ENCODE peak calls at places on chromosomes 11 and 22, in six cellular contexts. N is tibial artery; T is activated CD4-positive, alpha-beta T cell treated with anti-CD3 and anti-CD28 coated beads, Interleukin-2, amount 50 U/mL, for 1 hour; W is activated CD4-positive, CD25-positive, alpha-beta regulatory T cell treated with anti-CD3 and anti-CD28 coated beads, Interleukin-2, amount 50 U/mL, for 16 hours; J is mammary epithelial cell; L is AG09309. P is an unnamed sample.

GRCh38 chr22:29122041-29122440 is 49.2 kb downstream of the KREMEN1 start:
- DNase-seq in J (no peak), L (no peak), T (no peak), N (no peak), W (no peak), P (no peak)

GRCh38 chr22:47446821-47447810 is 684.7 kb downstream of the TBC1D22A start:
- DNase-seq in J (no peak), W (no peak), T (no peak), L (no peak), N (no peak), P (no peak)

GRCh38 chr11:61524446-61524845 is 15.9 kb downstream of the LRRC10B start:
- DNase-seq in N (no peak), T (no peak), W (no peak), L (no peak), J (no peak), P (no peak)

GRCh38 chr11:36010010-36010740 is 66.3 kb downstream of the LDLRAD3 start:
- DNase-seq in L (no peak), T (no peak), J (peak; percentile 45), W (no peak), N (no peak), P (peak; percentile 65)

GRCh38 chr11:71124127-71124526 is 128.2 kb downstream of the SHANK2 start:
- DNase-seq in W (no peak), N (no peak), L (no peak), J (no peak), T (no peak), P (no peak)

GRCh38 chr22:26968873-26969272 is 311.5 kb downstream of the MIAT start:
- DNase-seq in T (no peak), N (no peak), L (no peak), W (no peak), J (peak; percentile 9), P (no peak)

GRCh38 chr11:15123849-15124248 is 9.1 kb downstream of the INSC start:
- DNase-seq in L (peak; percentile 63), N (no peak), T (no peak), J (peak; percentile 76), W (no peak), P (peak; percentile 66)

GRCh38 chr11:123300874-123301695 is 106.0 kb upstream of the CLMP start:
- DNase-seq in J (peak; percentile 30), L (peak; percentile 28), T (no peak), N (no peak), W (no peak), P (peak; percentile 28)

GRCh38 chr11:60363542-60364525 is 14.5 kb upstream of the MS4A7 start:
- DNase-seq in T (peak; percentile 43), N (no peak), L (no peak), W (peak; percentile 36), J (peak; percentile 39), P (peak; percentile 23)

GRCh38 chr11:134819026-134819425 is 407.0 kb upstream of the B3GAT1 start:
- DNase-seq in L (no peak), N (no peak), W (no peak), J (no peak), T (no peak), P (no peak)

GRCh38 chr11:64048042-64048854 is 12.5 kb downstream of the FLRT1 start:
- DNase-seq in W (no peak), L (no peak), J (no peak), T (no peak), N (no peak), P (no peak)

GRCh38 chr11:48003926-48004325 is 23.6 kb downstream of the PTPRJ start:
- DNase-seq in T (no peak), N (no peak), W (no peak), L (no peak), J (no peak), P (no peak)

GRCh38 chr11:133830931-133831907 is 14.1 kb downstream of the SPATA19 start:
- DNase-seq in J (no peak), L (no peak), W (no peak), N (no peak), T (no peak), P (no peak)

GRCh38 chr22:45867906-45868555 is 108.9 kb downstream of the WNT7B start:
- DNase-seq in W (no peak), J (no peak), L (no peak), N (peak; percentile 24), T (no peak), P (no peak)

GRCh38 chr11:34416746-34417145 is 22.0 kb upstream of the CAT start:
- DNase-seq in W (no peak), N (no peak), T (no peak), J (no peak), L (no peak), P (peak; percentile 75)

GRCh38 chr11:64141081-64141783 is 24.7 kb downstream of the MACROD1 start:
- DNase-seq in W (no peak), T (no peak), N (no peak), L (no peak), J (no peak), P (no peak)

GRCh38 chr11:66070604-66071325 is 693 bp downstream of the PACS1 start:
- DNase-seq in N (peak; percentile 85), J (peak; percentile 54), W (no peak), L (no peak), T (no peak), P (peak; percentile 34)

GRCh38 chr11:117445097-117445658 is 117.5 kb downstream of the CEP164 start:
- DNase-seq in T (no peak), N (peak; percentile 27), W (no peak), J (no peak), L (no peak), P (no peak)

GRCh38 chr11:73326929-73327811 is 19.1 kb downstream of the ARHGEF17 start:
- DNase-seq in N (no peak), W (no peak), T (no peak), J (peak; percentile 71), L (no peak), P (peak; percentile 42)

GRCh38 chr11:64056213-64056785 is 20.6 kb downstream of the FLRT1 start:
- DNase-seq in N (no peak), T (no peak), W (no peak), J (no peak), L (no peak), P (no peak)

GRCh38 chr22:47011131-47011854 is 248.8 kb downstream of the TBC1D22A start:
- DNase-seq in N (no peak), J (no peak), W (no peak), L (no peak), T (no peak), P (peak; percentile 30)

GRCh38 chr11:105923814-105924213 is 98.2 kb downstream of the MSANTD4 start:
- DNase-seq in T (no peak), J (peak; percentile 39), W (no peak), N (no peak), L (no peak), P (peak; percentile 64)

GRCh38 chr22:46894081-46894671 is 131.7 kb downstream of the TBC1D22A start:
- DNase-seq in W (no peak), N (no peak), T (no peak), L (no peak), J (no peak), P (peak; percentile 68)

GRCh38 chr11:1197431-1197885 is 25.4 kb upstream of the MUC5B start:
- DNase-seq in T (no peak), L (no peak), J (no peak), W (no peak), N (peak; percentile 60), P (no peak)

GRCh38 chr11:48025293-48025982 is 45.1 kb downstream of the PTPRJ start:
- DNase-seq in N (no peak), L (no peak), J (no peak), W (no peak), T (no peak), P (no peak)

GRCh38 chr11:12001152-12001551 is 7.3 kb downstream of the DKK3 start:
- DNase-seq in W (no peak), L (no peak), T (no peak), J (no peak), N (no peak), P (no peak)

GRCh38 chr11:76670475-76671235 is at the start of gene LRRC32:
- DNase-seq in N (peak; percentile 84), T (no peak), L (no peak), W (no peak), J (no peak), P (no peak)

GRCh38 chr22:19105867-19106802 is 16.1 kb downstream of the DGCR2 start:
- DNase-seq in W (peak; percentile 24), N (peak; percentile 56), L (no peak), T (peak; percentile 64), J (peak; percentile 30), P (no peak)

GRCh38 chr11:121567988-121568387 is 115.2 kb upstream of the SORL1-AS1 start:
- DNase-seq in W (no peak), T (no peak), L (no peak), N (no peak), J (no peak), P (peak; percentile 21)

GRCh38 chr11:68076371-68077042 is 37.7 kb downstream of the TCIRG1 start:
- DNase-seq in N (no peak), T (no peak), L (no peak), J (no peak), W (no peak), P (no peak)

GRCh38 chr22:29224121-29224858 is 18.6 kb downstream of the EMID1 start:
- DNase-seq in N (no peak), L (no peak), W (no peak), J (no peak), T (no peak), P (no peak)

GRCh38 chr11:10117709-10118341 is 176.2 kb downstream of the SBF2 start:
- DNase-seq in T (no peak), W (no peak), L (peak; percentile 64), N (no peak), J (peak; percentile 26), P (peak; percentile 90)